ENCODE peak calls at places on chromosomes 4 and X, in ten cellular contexts. F is pancreas, E is foreskin fibroblast, A is A549, N is ovary, Y is upper lobe of right lung, P is HFF-Myc, G is OCI-LY7, L is BJ, S is tibial nerve. H is an unnamed sample.
A peak's percentile ranks its signal among the peaks of the same experiment; 100 is the strongest.

GRCh38 chr4:69731261-69731660 is 29.2 kb downstream of the SULT1B1 start:
- DNase-seq in Y (no peak), G (no peak), E (peak; percentile 62), P (peak; percentile 25), S (no peak), L (no peak), F (no peak), N (no peak), A (no peak), H (peak; percentile 25)

GRCh38 chr4:126465341-126465740 is 1150.6 kb downstream of the FAT4 start:
- DNase-seq in F (no peak), A (no peak), L (no peak), G (no peak), S (no peak), P (no peak), Y (no peak), N (no peak), E (peak; percentile 30), H (no peak)

GRCh38 chrX:20571611-20572010 is 304.9 kb upstream of the RPS6KA3 start:
- DNase-seq in Y (no peak), A (no peak), S (no peak), F (no peak), G (no peak), P (no peak), E (peak; percentile 4), L (no peak), N (no peak), H (peak; percentile 6)

GRCh38 chr4:150252741-150253140 is 174.5 kb downstream of the DCLK2 start:
- DNase-seq in P (no peak), Y (no peak), A (no peak), G (no peak), L (no peak), S (no peak), E (no peak), F (no peak), N (no peak), H (no peak)

GRCh38 chr4:144646523-144647094 is 653 bp downstream of the HHIP start:
- DNase-seq in E (peak; percentile 72), F (no peak), A (no peak), N (peak; percentile 43), P (no peak), G (no peak), Y (no peak), L (no peak), S (no peak), H (peak; percentile 32)

GRCh38 chrX:153724252-153725038 is at the start of the genes ABCD1 and BCAP31:
- DNase-seq in S (peak; percentile 77), L (peak; percentile 28), G (peak; percentile 88), N (peak; percentile 93), A (peak; percentile 87), Y (peak; percentile 94), E (peak; percentile 93), F (peak; percentile 89), P (peak; percentile 17), H (peak; percentile 88)

GRCh38 chrX:154546354-154547244 is at the start of gene G6PD:
- DNase-seq in S (peak; percentile 43), Y (no peak), E (peak; percentile 83), A (peak; percentile 86), F (no peak), L (no peak), N (no peak), P (no peak), G (peak; percentile 87), H (peak; percentile 66)

GRCh38 chrX:110268875-110269274 is 49.0 kb downstream of the AMMECR1 start:
- DNase-seq in S (no peak), Y (no peak), A (no peak), L (no peak), F (no peak), G (no peak), N (no peak), E (no peak), P (no peak), H (no peak)

GRCh38 chr4:186074189-186074588 is 5.2 kb downstream of the TLR3 start:
- DNase-seq in A (no peak), F (no peak), G (no peak), S (no peak), Y (peak; percentile 86), P (no peak), L (no peak), N (no peak), E (no peak), H (no peak)

GRCh38 chr4:37243722-37244582 is 591 bp upstream of the NWD2 start:
- DNase-seq in A (peak; percentile 4), S (no peak), P (no peak), L (no peak), N (no peak), F (no peak), Y (no peak), G (no peak), E (peak; percentile 7), H (peak; percentile 4)

GRCh38 chr4:4488405-4489404 is 53.1 kb downstream of the STX18 start:
- DNase-seq in P (peak; percentile 75), G (peak; percentile 85), A (peak; percentile 72), N (peak; percentile 70), F (peak; percentile 51), L (peak; percentile 16), E (peak; percentile 90), S (peak; percentile 74), Y (no peak), H (peak; percentile 80)

GRCh38 chr4:36277533-36277932 is 3.9 kb upstream of the DTHD1 start:
- DNase-seq in A (no peak), P (no peak), Y (no peak), E (no peak), G (no peak), F (no peak), S (no peak), N (no peak), L (no peak), H (no peak)

GRCh38 chr4:152033621-152034020 is 272.8 kb upstream of the GATB start:
- DNase-seq in L (no peak), F (no peak), S (no peak), A (no peak), Y (no peak), N (no peak), E (no peak), G (no peak), P (no peak), H (no peak)

GRCh38 chrX:22015144-22015750 is 16.9 kb upstream of the PHEX start:
- DNase-seq in A (no peak), G (no peak), E (no peak), P (no peak), F (no peak), L (no peak), N (no peak), Y (no peak), S (no peak), H (no peak)

DNA sequence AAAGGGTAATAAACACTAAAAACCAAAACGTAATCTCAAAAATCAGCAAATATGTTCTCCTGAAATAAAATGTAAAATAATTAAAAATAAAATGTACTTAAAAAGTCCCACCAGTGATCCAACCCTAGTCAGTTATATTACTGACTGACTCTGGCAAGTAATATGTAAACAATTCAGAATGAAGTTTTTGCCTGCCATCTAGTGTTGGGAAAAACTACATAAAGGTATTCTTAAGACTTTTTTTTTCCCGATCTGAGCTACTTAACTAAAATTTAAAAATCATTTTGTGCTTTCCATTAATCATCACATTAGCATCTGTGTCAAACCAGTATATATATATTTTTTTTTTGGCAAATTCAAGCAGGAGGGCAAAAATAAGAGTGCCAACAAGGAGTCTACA is 24.0 kb downstream of the RCHY1 start:
- DNase-seq in Y (no peak), F (no peak), S (no peak), A (peak; percentile 31), G (peak; percentile 13), E (peak; percentile 20), P (no peak), N (no peak), L (no peak), H (peak; percentile 48)
- TF ChIP-seq CTCF in Y (no peak), F (no peak), S (no peak), A (peak; percentile 46), G (peak; percentile 57), E (peak; percentile 16), P (no peak), N (no peak), L (peak; percentile 17), H (peak; percentile 24)

GRCh38 chr4:1448589-1449420 is 42.6 kb upstream of the NKX1-1 start:
- DNase-seq in G (no peak), L (no peak), F (peak; percentile 8), A (no peak), Y (no peak), E (no peak), N (no peak), S (no peak), P (no peak), H (no peak)

GRCh38 chr4:1449833-1450741 is 43.8 kb upstream of the NKX1-1 start:
- DNase-seq in A (no peak), F (no peak), Y (no peak), P (no peak), G (no peak), S (no peak), E (no peak), L (no peak), N (no peak), H (no peak)

GRCh38 chr4:1447676-1448588 is 41.7 kb upstream of the NKX1-1 start:
- DNase-seq in F (peak; percentile 7), Y (no peak), L (no peak), E (no peak), A (no peak), G (no peak), S (no peak), N (no peak), P (no peak), H (no peak)

GRCh38 chr4:1451106-1451751 is 45.0 kb upstream of the NKX1-1 start:
- DNase-seq in N (no peak), F (peak; percentile 10), Y (no peak), S (no peak), P (no peak), L (no peak), E (no peak), G (no peak), A (no peak), H (no peak)

GRCh38 chr4:1449475-1449832 is 43.2 kb upstream of the NKX1-1 start:
- DNase-seq in Y (no peak), L (no peak), F (no peak), G (no peak), P (no peak), S (no peak), E (no peak), N (no peak), A (no peak), H (no peak)
- H3K4me3 ChIP-seq in Y (no peak overlapping the region), L (no peak overlapping the region), F (no peak overlapping the region), G (no peak overlapping the region), P (no peak overlapping the region), S (no peak overlapping the region), E (no peak overlapping the region), N (no peak overlapping the region), A (no peak overlapping the region), H (no peak overlapping the region)

GRCh38 chr4:12724520-12724919 is 759.6 kb downstream of the RAB28 start:
- DNase-seq in S (no peak), Y (no peak), F (no peak), G (peak; percentile 13), A (no peak), L (no peak), P (no peak), E (peak; percentile 1), N (no peak), H (no peak)
- TF ChIP-seq CTCF in S (peak; percentile 39), Y (peak; percentile 51), F (no peak), G (peak; percentile 75), A (peak; percentile 39), L (peak; percentile 27), P (no peak), E (peak; percentile 10), N (no peak), H (peak; percentile 44)

DNA sequence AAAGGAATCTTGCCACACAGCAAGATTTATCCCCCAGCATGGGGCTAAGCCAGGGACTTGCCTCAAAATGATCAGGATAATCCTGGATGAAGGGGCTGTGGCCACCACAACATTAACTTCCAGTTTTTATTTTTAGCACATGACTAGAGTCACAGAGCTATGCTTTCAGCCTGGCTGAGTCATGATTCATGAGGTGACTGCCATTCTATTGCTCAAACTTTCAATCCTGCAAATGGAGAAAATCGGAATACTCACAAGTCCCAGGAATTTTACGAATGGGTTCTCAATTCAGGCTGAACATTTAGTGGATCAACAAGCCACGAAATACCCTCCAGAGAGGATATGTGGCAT is 70.7 kb upstream of the HPGD start:
- DNase-seq in Y (no peak), G (no peak), S (no peak), L (peak; percentile 51), F (no peak), A (peak; percentile 14), P (no peak), E (peak; percentile 65), N (no peak), H (peak; percentile 55)
- H3K4me3 ChIP-seq in Y (no peak overlapping the region), G (no peak overlapping the region), S (no peak overlapping the region), L (no peak overlapping the region), F (no peak overlapping the region), A (no peak overlapping the region), P (no peak overlapping the region), E (no peak overlapping the region), N (no peak overlapping the region), H (no peak overlapping the region)